ENCODE peak calls at places on chromosomes 13 and 19, in four cellular contexts. H is uterus, S is tibial nerve, T is adrenal gland. F is an unnamed sample. For H3K27me3, the result is how much of the 10 kb centered on the place peaks cover.

GRCh38 chr19:49453757-49454248 is 778 bp downstream of the ALDH16A1 start:
- DNase-seq in H (no peak), S (no peak), T (no peak), F (no peak)

GRCh38 chr13:106525865-106526264 is 9.6 kb downstream of the EFNB2 start:
- DNase-seq in H (no peak), S (no peak), T (no peak), F (no peak)

GRCh38 chr13:30577381-30577780 is 40.3 kb upstream of the USPL1 start:
- DNase-seq in H (no peak), S (no peak), T (peak), F (peak)

GRCh38 chr19:53577968-53578367 is 40.0 kb downstream of the ZNF331 start:
- DNase-seq in H (no peak), S (no peak), T (no peak), F (no peak)

GRCh38 chr13:67063036-67063435 is 167.1 kb downstream of the PCDH9 start:
- DNase-seq in H (no peak), S (no peak), T (no peak), F (no peak)

GRCh38 chr13:35888327-35888940 is 242.7 kb downstream of the DCLK1 start:
- DNase-seq in H (peak), S (no peak), T (no peak), F (no peak)

GRCh38 chr13:23751195-23751594 is 138.0 kb downstream of the MIPEP start:
- DNase-seq in H (no peak), S (no peak), T (no peak), F (no peak)

GRCh38 chr19:3224346-3225325 is at the start of gene CELF5:
- DNase-seq in H (no peak), S (no peak), T (no peak), F (peak)

GRCh38 chr13:20624213-20624612 is 57.3 kb downstream of the IFT88 start:
- DNase-seq in H (no peak), S (no peak), T (no peak), F (no peak)

GRCh38 chr19:22502766-22503165 is 80.6 kb upstream of the ZNF98 start:
- DNase-seq in H (no peak), S (no peak), T (no peak), F (no peak)

GRCh38 chr19:47813995-47814328 is 7.8 kb upstream of the CRX start:
- DNase-seq in H (no peak), S (no peak), T (no peak), F (no peak)

GRCh38 chr13:110006304-110006703 is 219.9 kb upstream of the IRS2 start:
- DNase-seq in H (peak), S (no peak), T (peak), F (no peak)

GRCh38 chr13:113930711-113931637 is 42.9 kb downstream of the C13orf46 start:
- DNase-seq in H (peak), S (no peak), T (peak), F (peak)

GRCh38 chr13:48709213-48709612 is 55.5 kb downstream of the CYSLTR2 start:
- DNase-seq in H (no peak), S (no peak), T (no peak), F (no peak)

GRCh38 chr19:46741447-46741846 is 4.4 kb upstream of the FKRP start:
- DNase-seq in H (no peak), S (no peak), T (no peak), F (no peak)

GRCh38 chr13:34172048-34172447 is 354.1 kb downstream of the RFC3 start:
- DNase-seq in H (no peak), S (no peak), T (no peak), F (no peak)

DNA sequence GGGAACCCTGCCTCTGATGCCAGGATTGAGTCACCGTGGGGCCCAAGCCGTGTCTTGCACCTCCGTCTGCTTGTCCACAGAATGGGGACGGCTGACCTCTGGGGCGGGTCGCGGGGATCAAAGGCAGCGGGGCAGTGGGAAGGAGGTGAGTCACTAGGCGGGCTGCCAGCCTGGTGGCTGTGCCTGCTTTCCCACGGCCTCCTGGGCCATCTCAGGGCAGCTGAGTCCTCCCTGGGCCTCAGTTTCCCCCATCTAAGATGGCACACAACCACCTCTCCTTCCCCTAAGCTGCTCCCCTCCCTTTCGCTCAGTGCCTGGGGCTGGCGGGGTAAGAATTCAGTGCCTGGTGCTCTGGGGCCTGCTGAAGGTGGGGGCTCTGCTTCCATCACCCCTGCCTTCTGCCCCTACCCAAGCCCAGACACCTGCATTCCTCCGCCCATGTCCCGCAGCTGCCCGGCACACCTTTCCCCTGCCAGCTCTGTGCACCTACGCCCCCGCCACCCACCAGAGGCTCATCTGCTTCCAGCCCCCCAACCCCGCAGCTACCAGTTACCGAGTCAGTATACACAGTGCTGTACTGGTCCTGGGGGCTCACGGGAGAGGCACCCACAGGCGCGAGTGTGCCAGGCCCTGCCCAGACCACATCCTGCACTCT is 3.5 kb downstream of the MKNK2 start:
- DNase-seq in H (peak), S (no peak), T (peak), F (no peak)
- H3K27ac ChIP-seq in H (peak), S (peak), T (peak), F (peak)

GRCh38 chr19:4647676-4648644 is 8.6 kb downstream of the TNFAIP8L1 start:
- DNase-seq in H (peak), S (peak), T (peak), F (no peak)
- TF ChIP-seq CTCF in H (no peak), S (no peak), T (peak), F (no peak)

DNA sequence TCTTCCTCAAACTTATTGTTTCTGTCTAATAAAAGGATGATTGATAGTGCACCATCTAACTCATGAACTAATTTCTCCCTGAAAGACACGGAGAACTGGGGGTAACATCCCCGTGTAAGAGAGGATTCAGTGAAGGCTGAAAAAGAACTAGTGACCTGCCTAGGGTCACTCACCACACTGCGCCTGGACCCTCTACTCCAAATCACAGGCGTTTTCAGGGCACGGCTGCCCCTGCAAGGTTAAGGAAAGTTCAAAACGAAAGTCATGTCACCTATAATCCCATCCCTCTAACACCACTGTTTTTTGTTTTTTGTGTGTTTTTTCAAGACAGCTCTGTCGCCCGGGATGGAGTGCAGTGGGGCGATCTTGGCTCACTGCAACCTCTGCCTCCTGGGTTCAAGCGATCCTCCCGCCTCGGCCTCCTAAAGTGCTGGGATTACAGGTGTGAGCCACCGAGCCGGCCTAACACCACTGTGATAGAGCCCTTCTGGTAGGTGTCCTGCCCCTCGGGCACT is 8.7 kb downstream of the URAD start:
- DNase-seq in H (no peak), S (no peak), T (no peak), F (no peak)
- H3K27me3 ChIP-seq in H (under half), S (under half), T (half or more), F (half or more)

GRCh38 chr13:93430346-93430745 is 203.7 kb downstream of the GPC6 start:
- DNase-seq in H (no peak), S (no peak), T (no peak), F (no peak)
- H3K27ac ChIP-seq in H (no peak), S (no peak), T (no peak), F (no peak)

GRCh38 chr13:51733656-51734334 is 70.2 kb downstream of the DHRS12 start:
- DNase-seq in H (no peak), S (peak), T (no peak), F (no peak)

GRCh38 chr13:51730927-51731326 is 73.0 kb downstream of the DHRS12 start:
- DNase-seq in H (no peak), S (no peak), T (no peak), F (no peak)

GRCh38 chr13:51729853-51730553 is 74.0 kb downstream of the DHRS12 start:
- DNase-seq in H (peak), S (no peak), T (peak), F (no peak)

GRCh38 chr13:51728972-51729371 is 75.0 kb downstream of the DHRS12 start:
- DNase-seq in H (no peak), S (no peak), T (no peak), F (no peak)

GRCh38 chr13:51731759-51732158 is 72.2 kb downstream of the DHRS12 start:
- DNase-seq in H (no peak), S (no peak), T (no peak), F (no peak)
- TF ChIP-seq CTCF in H (peak), S (peak), T (peak), F (no peak)